ENCODE peak calls at places on chromosome 2, in ten cellular contexts. One of them, this sample, is unnamed. For H3K9me3 and H3K4me1, the result is how much of the 10 kb centered on the place peaks cover.

GRCh38 chr2:40332096-40332826 is 119.6 kb downstream of the SLC8A1 start:
- DNase-seq in CD8-positive, alpha-beta memory T cell: no peak
- DNase-seq in CD8-positive, alpha-beta T cell: no peak
- DNase-seq in psoas muscle: no peak
- DNase-seq in heart right ventricle: no peak
- DNase-seq in small intestine: no peak
- DNase-seq in body of pancreas: peak
- DNase-seq in uterus: no peak
- DNase-seq in colonic mucosa: no peak
- DNase-seq in H9: no peak
- DNase-seq in this sample: no peak

GRCh38 chr2:184039493-184039892 is 558.8 kb upstream of the ZNF804A start:
- DNase-seq in body of pancreas: no peak
- DNase-seq in psoas muscle: no peak
- DNase-seq in CD8-positive, alpha-beta T cell: no peak
- DNase-seq in uterus: no peak
- DNase-seq in small intestine: no peak
- DNase-seq in colonic mucosa: no peak
- DNase-seq in CD8-positive, alpha-beta memory T cell: no peak
- DNase-seq in H9: no peak
- DNase-seq in heart right ventricle: no peak
- DNase-seq in this sample: no peak

GRCh38 chr2:30588891-30589495 is 141.9 kb downstream of the LCLAT1 start:
- DNase-seq in CD8-positive, alpha-beta memory T cell: no peak
- DNase-seq in body of pancreas: no peak
- DNase-seq in uterus: no peak
- DNase-seq in psoas muscle: no peak
- DNase-seq in CD8-positive, alpha-beta T cell: no peak
- DNase-seq in heart right ventricle: no peak
- DNase-seq in colonic mucosa: no peak
- DNase-seq in H9: no peak
- DNase-seq in small intestine: no peak
- DNase-seq in this sample: no peak

GRCh38 chr2:156778916-156779315 is 342.7 kb downstream of the GPD2 start:
- DNase-seq in H9: no peak
- DNase-seq in heart right ventricle: no peak
- DNase-seq in CD8-positive, alpha-beta memory T cell: no peak
- DNase-seq in body of pancreas: no peak
- DNase-seq in small intestine: peak
- DNase-seq in uterus: no peak
- DNase-seq in CD8-positive, alpha-beta T cell: no peak
- DNase-seq in colonic mucosa: peak
- DNase-seq in psoas muscle: no peak
- DNase-seq in this sample: no peak

GRCh38 chr2:230925879-230926765 is 1.1 kb upstream of the GPR55 start:
- DNase-seq in psoas muscle: no peak
- DNase-seq in small intestine: no peak
- DNase-seq in body of pancreas: no peak
- DNase-seq in colonic mucosa: no peak
- DNase-seq in heart right ventricle: no peak
- DNase-seq in CD8-positive, alpha-beta memory T cell: no peak
- DNase-seq in CD8-positive, alpha-beta T cell: no peak
- DNase-seq in H9: peak
- DNase-seq in uterus: no peak
- DNase-seq in this sample: peak

GRCh38 chr2:19900536-19901200 is 1.1 kb downstream of the TTC32 start:
- DNase-seq in colonic mucosa: peak
- DNase-seq in heart right ventricle: no peak
- DNase-seq in psoas muscle: no peak
- DNase-seq in small intestine: peak
- DNase-seq in CD8-positive, alpha-beta T cell: no peak
- DNase-seq in uterus: no peak
- DNase-seq in body of pancreas: no peak
- DNase-seq in CD8-positive, alpha-beta memory T cell: peak
- DNase-seq in H9: no peak
- DNase-seq in this sample: no peak

GRCh38 chr2:188243381-188243780 is 48.3 kb upstream of the GULP1 start:
- DNase-seq in CD8-positive, alpha-beta T cell: no peak
- DNase-seq in CD8-positive, alpha-beta memory T cell: no peak
- DNase-seq in colonic mucosa: no peak
- DNase-seq in H9: no peak
- DNase-seq in small intestine: no peak
- DNase-seq in heart right ventricle: no peak
- DNase-seq in psoas muscle: no peak
- DNase-seq in uterus: no peak
- DNase-seq in body of pancreas: no peak
- DNase-seq in this sample: no peak

GRCh38 chr2:214465386-214466146 is 54.7 kb downstream of the VWC2L start:
- DNase-seq in psoas muscle: no peak
- DNase-seq in small intestine: no peak
- DNase-seq in H9: no peak
- DNase-seq in body of pancreas: no peak
- DNase-seq in colonic mucosa: no peak
- DNase-seq in heart right ventricle: peak
- DNase-seq in uterus: no peak
- DNase-seq in CD8-positive, alpha-beta T cell: no peak
- DNase-seq in CD8-positive, alpha-beta memory T cell: no peak
- DNase-seq in this sample: no peak

GRCh38 chr2:132462242-132462641 is 45.6 kb downstream of the GPR39 start:
- DNase-seq in colonic mucosa: no peak
- DNase-seq in body of pancreas: no peak
- DNase-seq in H9: no peak
- DNase-seq in heart right ventricle: no peak
- DNase-seq in psoas muscle: no peak
- DNase-seq in uterus: no peak
- DNase-seq in CD8-positive, alpha-beta T cell: no peak
- DNase-seq in small intestine: no peak
- DNase-seq in CD8-positive, alpha-beta memory T cell: no peak
- DNase-seq in this sample: no peak

GRCh38 chr2:132466428-132467028 is 49.9 kb downstream of the GPR39 start:
- DNase-seq in H9: no peak
- DNase-seq in CD8-positive, alpha-beta T cell: no peak
- DNase-seq in colonic mucosa: no peak
- DNase-seq in psoas muscle: no peak
- DNase-seq in heart right ventricle: no peak
- DNase-seq in uterus: no peak
- DNase-seq in small intestine: no peak
- DNase-seq in body of pancreas: no peak
- DNase-seq in CD8-positive, alpha-beta memory T cell: no peak
- DNase-seq in this sample: no peak

GRCh38 chr2:132465917-132466316 is 49.3 kb downstream of the GPR39 start:
- DNase-seq in CD8-positive, alpha-beta T cell: no peak
- DNase-seq in body of pancreas: no peak
- DNase-seq in colonic mucosa: no peak
- DNase-seq in psoas muscle: no peak
- DNase-seq in small intestine: no peak
- DNase-seq in uterus: no peak
- DNase-seq in heart right ventricle: no peak
- DNase-seq in CD8-positive, alpha-beta memory T cell: no peak
- DNase-seq in H9: no peak
- DNase-seq in this sample: no peak

GRCh38 chr2:132460781-132461180 is 44.2 kb downstream of the GPR39 start:
- DNase-seq in CD8-positive, alpha-beta memory T cell: no peak
- DNase-seq in colonic mucosa: no peak
- DNase-seq in body of pancreas: no peak
- DNase-seq in H9: no peak
- DNase-seq in small intestine: no peak
- DNase-seq in psoas muscle: no peak
- DNase-seq in heart right ventricle: no peak
- DNase-seq in uterus: no peak
- DNase-seq in CD8-positive, alpha-beta T cell: no peak
- DNase-seq in this sample: no peak

GRCh38 chr2:132463719-132464118 is 47.1 kb downstream of the GPR39 start:
- DNase-seq in heart right ventricle: no peak
- DNase-seq in psoas muscle: no peak
- DNase-seq in colonic mucosa: no peak
- DNase-seq in body of pancreas: no peak
- DNase-seq in CD8-positive, alpha-beta memory T cell: no peak
- DNase-seq in H9: no peak
- DNase-seq in CD8-positive, alpha-beta T cell: no peak
- DNase-seq in uterus: no peak
- DNase-seq in small intestine: no peak
- DNase-seq in this sample: no peak
- H3K9me3 ChIP-seq in heart right ventricle: under half
- H3K9me3 ChIP-seq in psoas muscle: under half
- H3K9me3 ChIP-seq in colonic mucosa: under half
- H3K9me3 ChIP-seq in body of pancreas: under half
- H3K9me3 ChIP-seq in CD8-positive, alpha-beta memory T cell: under half
- H3K9me3 ChIP-seq in H9: under half
- H3K9me3 ChIP-seq in CD8-positive, alpha-beta T cell: under half
- H3K9me3 ChIP-seq in uterus: under half
- H3K9me3 ChIP-seq in small intestine: under half
- H3K9me3 ChIP-seq in this sample: under half

GRCh38 chr2:234288974-234289455 is 207.9 kb downstream of the ARL4C start:
- DNase-seq in uterus: peak
- DNase-seq in colonic mucosa: peak
- DNase-seq in psoas muscle: peak
- DNase-seq in small intestine: peak
- DNase-seq in H9: peak
- DNase-seq in CD8-positive, alpha-beta memory T cell: peak
- DNase-seq in CD8-positive, alpha-beta T cell: peak
- DNase-seq in body of pancreas: peak
- DNase-seq in heart right ventricle: peak
- DNase-seq in this sample: peak
- H3K4me1 ChIP-seq in uterus: under half
- H3K4me1 ChIP-seq in colonic mucosa: under half
- H3K4me1 ChIP-seq in psoas muscle: under half
- H3K4me1 ChIP-seq in small intestine: under half
- H3K4me1 ChIP-seq in H9: under half
- H3K4me1 ChIP-seq in CD8-positive, alpha-beta memory T cell: half or more
- H3K4me1 ChIP-seq in CD8-positive, alpha-beta T cell: half or more
- H3K4me1 ChIP-seq in body of pancreas: under half
- H3K4me1 ChIP-seq in heart right ventricle: under half
- H3K4me1 ChIP-seq in this sample: under half

GRCh38 chr2:6943523-6943922 is 26.3 kb downstream of the RNF144A start:
- DNase-seq in body of pancreas: no peak
- DNase-seq in small intestine: no peak
- DNase-seq in H9: no peak
- DNase-seq in psoas muscle: no peak
- DNase-seq in CD8-positive, alpha-beta memory T cell: no peak
- DNase-seq in heart right ventricle: no peak
- DNase-seq in colonic mucosa: no peak
- DNase-seq in CD8-positive, alpha-beta T cell: no peak
- DNase-seq in uterus: no peak
- DNase-seq in this sample: no peak

GRCh38 chr2:6944546-6944945 is 27.3 kb downstream of the RNF144A start:
- DNase-seq in uterus: no peak
- DNase-seq in psoas muscle: no peak
- DNase-seq in CD8-positive, alpha-beta T cell: no peak
- DNase-seq in body of pancreas: no peak
- DNase-seq in CD8-positive, alpha-beta memory T cell: no peak
- DNase-seq in H9: no peak
- DNase-seq in heart right ventricle: no peak
- DNase-seq in colonic mucosa: no peak
- DNase-seq in small intestine: no peak
- DNase-seq in this sample: no peak

GRCh38 chr2:6942848-6943247 is 25.6 kb downstream of the RNF144A start:
- DNase-seq in heart right ventricle: no peak
- DNase-seq in CD8-positive, alpha-beta memory T cell: no peak
- DNase-seq in colonic mucosa: no peak
- DNase-seq in body of pancreas: no peak
- DNase-seq in H9: no peak
- DNase-seq in small intestine: no peak
- DNase-seq in psoas muscle: no peak
- DNase-seq in CD8-positive, alpha-beta T cell: no peak
- DNase-seq in uterus: no peak
- DNase-seq in this sample: no peak

GRCh38 chr2:6945087-6945813 is 28.0 kb downstream of the RNF144A start:
- DNase-seq in CD8-positive, alpha-beta T cell: no peak
- DNase-seq in body of pancreas: no peak
- DNase-seq in CD8-positive, alpha-beta memory T cell: no peak
- DNase-seq in uterus: no peak
- DNase-seq in small intestine: no peak
- DNase-seq in psoas muscle: no peak
- DNase-seq in H9: no peak
- DNase-seq in heart right ventricle: no peak
- DNase-seq in colonic mucosa: no peak
- DNase-seq in this sample: no peak

DNA sequence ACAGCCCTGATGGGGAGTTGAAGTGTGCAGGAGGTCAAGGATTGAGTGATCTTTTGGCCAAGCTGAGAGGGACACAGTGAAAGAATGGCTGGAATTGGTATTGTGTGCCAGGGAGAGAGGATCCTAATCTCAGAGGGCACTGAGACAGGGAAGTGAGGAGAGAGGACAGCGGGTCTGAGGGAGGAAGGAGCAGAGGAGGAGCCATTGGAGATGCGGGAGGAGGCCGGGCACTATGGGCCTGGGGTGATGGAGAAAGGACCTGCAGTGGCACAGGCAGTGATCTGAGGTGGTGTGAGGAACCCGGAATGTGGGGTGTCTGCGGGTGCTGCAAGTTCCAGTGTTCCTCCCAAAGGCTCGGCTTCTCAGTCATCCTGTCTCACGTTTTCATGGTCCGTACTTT is 26.8 kb downstream of the RNF144A start:
- DNase-seq in colonic mucosa: no peak
- DNase-seq in uterus: no peak
- DNase-seq in heart right ventricle: no peak
- DNase-seq in body of pancreas: no peak
- DNase-seq in psoas muscle: no peak
- DNase-seq in small intestine: no peak
- DNase-seq in H9: no peak
- DNase-seq in CD8-positive, alpha-beta T cell: no peak
- DNase-seq in CD8-positive, alpha-beta memory T cell: no peak
- DNase-seq in this sample: no peak
- H3K27ac ChIP-seq in colonic mucosa: no peak
- H3K27ac ChIP-seq in uterus: peak
- H3K27ac ChIP-seq in heart right ventricle: no peak
- H3K27ac ChIP-seq in body of pancreas: no peak
- H3K27ac ChIP-seq in psoas muscle: no peak
- H3K27ac ChIP-seq in small intestine: no peak
- H3K27ac ChIP-seq in H9: no peak
- H3K27ac ChIP-seq in CD8-positive, alpha-beta T cell: no peak
- H3K27ac ChIP-seq in CD8-positive, alpha-beta memory T cell: no peak
- H3K27ac ChIP-seq in this sample: peak

GRCh38 chr2:89821455-89821945 is 1130.0 kb downstream of the RPIA start:
- DNase-seq in psoas muscle: no peak
- DNase-seq in small intestine: no peak
- DNase-seq in uterus: no peak
- DNase-seq in heart right ventricle: no peak
- DNase-seq in body of pancreas: no peak
- DNase-seq in H9: no peak
- DNase-seq in colonic mucosa: no peak
- DNase-seq in CD8-positive, alpha-beta T cell: no peak
- DNase-seq in CD8-positive, alpha-beta memory T cell: no peak
- DNase-seq in this sample: no peak

GRCh38 chr2:89823556-89823955 is 1132.1 kb downstream of the RPIA start:
- DNase-seq in heart right ventricle: no peak
- DNase-seq in colonic mucosa: no peak
- DNase-seq in psoas muscle: no peak
- DNase-seq in small intestine: no peak
- DNase-seq in CD8-positive, alpha-beta memory T cell: no peak
- DNase-seq in CD8-positive, alpha-beta T cell: no peak
- DNase-seq in body of pancreas: no peak
- DNase-seq in uterus: no peak
- DNase-seq in H9: no peak
- DNase-seq in this sample: no peak

GRCh38 chr2:89819809-89820208 is 1128.3 kb downstream of the RPIA start:
- DNase-seq in CD8-positive, alpha-beta T cell: no peak
- DNase-seq in uterus: no peak
- DNase-seq in heart right ventricle: no peak
- DNase-seq in colonic mucosa: no peak
- DNase-seq in psoas muscle: no peak
- DNase-seq in small intestine: no peak
- DNase-seq in body of pancreas: no peak
- DNase-seq in CD8-positive, alpha-beta memory T cell: no peak
- DNase-seq in H9: no peak
- DNase-seq in this sample: no peak

GRCh38 chr2:89818873-89819272 is 1127.4 kb downstream of the RPIA start:
- DNase-seq in body of pancreas: no peak
- DNase-seq in small intestine: no peak
- DNase-seq in heart right ventricle: no peak
- DNase-seq in H9: no peak
- DNase-seq in CD8-positive, alpha-beta T cell: no peak
- DNase-seq in psoas muscle: no peak
- DNase-seq in uterus: no peak
- DNase-seq in colonic mucosa: no peak
- DNase-seq in CD8-positive, alpha-beta memory T cell: no peak
- DNase-seq in this sample: no peak

GRCh38 chr2:89820248-89820647 is 1128.8 kb downstream of the RPIA start:
- DNase-seq in H9: no peak
- DNase-seq in psoas muscle: no peak
- DNase-seq in colonic mucosa: no peak
- DNase-seq in small intestine: no peak
- DNase-seq in body of pancreas: no peak
- DNase-seq in uterus: no peak
- DNase-seq in CD8-positive, alpha-beta memory T cell: no peak
- DNase-seq in CD8-positive, alpha-beta T cell: no peak
- DNase-seq in heart right ventricle: no peak
- DNase-seq in this sample: no peak
- H3K9me3 ChIP-seq in H9: under half
- H3K9me3 ChIP-seq in psoas muscle: under half
- H3K9me3 ChIP-seq in colonic mucosa: under half
- H3K9me3 ChIP-seq in small intestine: under half
- H3K9me3 ChIP-seq in body of pancreas: under half
- H3K9me3 ChIP-seq in uterus: under half
- H3K9me3 ChIP-seq in CD8-positive, alpha-beta memory T cell: under half
- H3K9me3 ChIP-seq in CD8-positive, alpha-beta T cell: under half
- H3K9me3 ChIP-seq in heart right ventricle: under half
- H3K9me3 ChIP-seq in this sample: under half

This sample was measured in transverse colon.